ENCODE peak calls at places on chromosome 2, in eight cellular contexts. I, T, R, J, V, Q, Y and K are unnamed samples.

GRCh38 chr2:3463914-3464313 is 55.4 kb downstream of the ADI1 start:
- DNase-seq in Q (no peak), J (peak; percentile 55), I (no peak), Y (no peak), V (no peak), T (no peak), R (no peak), K (no peak)

GRCh38 chr2:33411765-33412164 is 64.7 kb upstream of the RASGRP3 start:
- DNase-seq in V (no peak), R (no peak), Y (no peak), J (no peak), T (no peak), I (no peak), Q (peak; percentile 90), K (peak; percentile 83)

GRCh38 chr2:234164499-234165409 is 114.3 kb downstream of the SPP2 start:
- DNase-seq in J (no peak), I (no peak), Q (peak; percentile 20), T (peak; percentile 60), Y (no peak), V (peak; percentile 62), R (no peak), K (no peak)

GRCh38 chr2:96647681-96648080 is 5.1 kb downstream of the FER1L5 start:
- DNase-seq in I (no peak), T (no peak), V (no peak), R (no peak), J (no peak), Y (no peak), Q (no peak), K (no peak)

GRCh38 chr2:219569635-219570034 is 1.7 kb downstream of the OBSL1 start:
- DNase-seq in Y (no peak), I (no peak), R (no peak), J (no peak), V (no peak), Q (no peak), T (no peak), K (no peak)

GRCh38 chr2:11044201-11044600 is 111.1 kb upstream of the SLC66A3 start:
- DNase-seq in Q (no peak), I (no peak), V (no peak), R (no peak), Y (no peak), T (no peak), J (no peak), K (no peak)

GRCh38 chr2:149094217-149095015 is 55.9 kb downstream of the LYPD6B start:
- DNase-seq in V (no peak), I (no peak), J (no peak), T (no peak), Q (peak; percentile 90), R (peak; percentile 26), Y (no peak), K (peak; percentile 70)

GRCh38 chr2:146246017-146246733 is 1598.7 kb upstream of the ACVR2A start:
- DNase-seq in Y (no peak), R (no peak), I (no peak), V (no peak), J (no peak), Q (peak; percentile 18), T (no peak), K (no peak)

GRCh38 chr2:168751104-168751768 is 51.2 kb upstream of the NOSTRIN start:
- DNase-seq in R (no peak), Y (no peak), J (no peak), V (no peak), T (no peak), I (no peak), Q (no peak), K (peak; percentile 15)

GRCh38 chr2:235414422-235414821 is 79.4 kb upstream of the AGAP1 start:
- DNase-seq in J (no peak), T (no peak), Y (no peak), V (no peak), R (no peak), I (no peak), Q (no peak), K (peak; percentile 94)

GRCh38 chr2:172276961-172277360 is 150.4 kb upstream of the ITGA6 start:
- DNase-seq in Y (no peak), I (no peak), V (no peak), R (no peak), Q (no peak), T (no peak), J (no peak), K (no peak)

GRCh38 chr2:100945433-100945740 is 56.7 kb upstream of the RPL31 start:
- DNase-seq in Q (no peak), J (no peak), Y (no peak), R (no peak), V (no peak), I (no peak), T (no peak), K (no peak)

GRCh38 chr2:195543902-195544894 is 112.8 kb upstream of the SLC39A10 start:
- DNase-seq in Q (peak; percentile 40), R (no peak), T (peak; percentile 19), I (no peak), J (no peak), V (no peak), Y (no peak), K (no peak)

GRCh38 chr2:207133862-207134519 is 31.8 kb downstream of the KLF7 start:
- DNase-seq in I (no peak), V (no peak), J (no peak), T (no peak), Y (no peak), R (peak; percentile 38), Q (peak; percentile 93), K (peak; percentile 78)

GRCh38 chr2:216877085-216877484 is 17.2 kb upstream of the TNP1 start:
- DNase-seq in R (no peak), T (no peak), V (no peak), I (no peak), J (no peak), Q (no peak), Y (no peak), K (no peak)

GRCh38 chr2:19575618-19576017 is 217.2 kb upstream of the OSR1 start:
- DNase-seq in R (no peak), J (no peak), Y (no peak), Q (no peak), I (no peak), V (no peak), T (no peak), K (no peak)

GRCh38 chr2:239471011-239471792 is 70.4 kb upstream of the HDAC4 start:
- DNase-seq in I (no peak), Y (no peak), R (no peak), V (no peak), Q (no peak), T (no peak), J (peak; percentile 53), K (no peak)

GRCh38 chr2:213238753-213239591 is 45.3 kb upstream of the SPAG16 start:
- DNase-seq in Q (peak; percentile 86), I (no peak), Y (no peak), T (no peak), J (no peak), R (no peak), V (no peak), K (peak; percentile 81)

GRCh38 chr2:18046017-18046416 is 167.6 kb downstream of the KCNS3 start:
- DNase-seq in J (no peak), V (no peak), Y (no peak), R (no peak), I (no peak), T (no peak), Q (no peak), K (no peak)